ENCODE peak calls at places on chromosomes 6 and 20, in eight cellular contexts. M is tibial artery, J is body of pancreas, Y is lower lobe of right lung, B is HepG2, Z is tibial nerve, A is DND-41, Q is brain microvascular endothelial cell. E is an unnamed sample. For H3K36me3, the result is how much of the 10 kb centered on the place peaks cover.

GRCh38 chr20:48476854-48477253 is 350.9 kb downstream of the PREX1 start:
- DNase-seq in M (no peak), B (peak), A (no peak), J (no peak), Q (no peak), Y (no peak), Z (no peak), E (no peak)

GRCh38 chr20:45576995-45577394 is 2.1 kb downstream of the WFDC8 start:
- DNase-seq in Y (no peak), Q (no peak), J (no peak), B (peak), M (no peak), A (no peak), Z (no peak), E (no peak)

GRCh38 chr6:32936247-32937152 is 4.3 kb downstream of the HLA-DMB start:
- DNase-seq in Y (no peak), A (no peak), M (no peak), J (no peak), Z (no peak), B (no peak), Q (no peak), E (no peak)

GRCh38 chr20:54103762-54104600 is 33.6 kb upstream of the BCAS1 start:
- DNase-seq in Q (no peak), J (no peak), A (no peak), M (no peak), Y (no peak), B (peak), Z (no peak), E (no peak)

GRCh38 chr6:31737315-31738047 is 1.2 kb upstream of the CLIC1 start:
- DNase-seq in Y (no peak), Q (no peak), J (no peak), B (peak), M (no peak), Z (no peak), A (peak), E (no peak)

GRCh38 chr20:58684291-58684690 is 8.3 kb upstream of the NPEPL1 start:
- DNase-seq in Q (no peak), M (no peak), B (no peak), J (no peak), Z (no peak), Y (no peak), A (no peak), E (no peak)

GRCh38 chr20:11376998-11377397 is 540.7 kb upstream of the BTBD3 start:
- DNase-seq in Z (no peak), A (no peak), M (no peak), B (no peak), J (no peak), Q (peak), Y (no peak), E (no peak)

GRCh38 chr20:47413189-47413588 is 56.7 kb upstream of the ZMYND8 start:
- DNase-seq in M (no peak), Z (no peak), Y (no peak), J (no peak), Q (no peak), B (no peak), A (no peak), E (no peak)

GRCh38 chr20:63268671-63269439 is 3.8 kb upstream of the ARFGAP1 start:
- DNase-seq in Z (no peak), A (no peak), Q (no peak), M (no peak), B (peak), Y (no peak), J (no peak), E (no peak)

GRCh38 chr6:3549314-3549940 is 92.6 kb upstream of the SLC22A23 start:
- DNase-seq in J (no peak), B (no peak), A (no peak), Q (no peak), Z (no peak), M (no peak), Y (no peak), E (no peak)

GRCh38 chr20:32449890-32450401 is 91.8 kb downstream of the ASXL1 start:
- DNase-seq in Q (no peak), B (no peak), J (peak), A (no peak), Y (no peak), Z (no peak), M (no peak), E (no peak)

GRCh38 chr6:7171119-7171518 is 63.4 kb downstream of the RREB1 start:
- DNase-seq in B (peak), Q (no peak), Z (no peak), J (peak), A (no peak), Y (no peak), M (no peak), E (no peak)

DNA sequence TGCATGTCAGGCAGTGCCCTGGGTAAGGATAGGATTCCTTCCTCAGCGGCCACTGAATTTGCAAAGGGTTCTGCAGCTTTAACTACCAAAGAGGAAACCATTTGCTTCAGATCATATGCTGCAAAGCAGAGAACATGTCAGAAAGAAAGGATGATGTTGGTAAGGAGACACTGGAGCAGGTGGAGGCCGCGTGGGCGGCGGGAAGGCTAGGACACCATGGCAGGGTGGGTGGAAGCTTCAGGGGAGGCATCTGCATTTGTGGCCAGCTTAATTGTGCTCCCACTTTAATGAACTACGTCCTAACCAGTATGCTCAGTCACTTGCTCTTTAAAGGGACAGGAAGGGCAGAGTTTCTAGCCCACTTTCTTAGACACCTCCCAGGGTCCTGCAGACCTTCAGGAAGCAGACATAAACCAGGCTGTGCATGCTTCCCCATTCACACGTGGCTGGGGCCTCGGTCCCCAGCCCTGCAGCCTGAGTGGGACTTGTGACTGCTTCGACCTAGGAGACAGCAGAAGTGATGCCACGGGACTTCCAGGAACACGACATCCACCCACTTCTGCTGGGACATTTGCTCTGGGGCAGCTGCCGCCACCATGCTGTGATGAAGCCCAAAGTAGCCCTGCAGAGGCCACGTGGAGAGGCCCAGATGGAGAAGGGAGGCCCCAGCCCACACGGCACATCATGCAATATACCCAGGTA is 76.1 kb downstream of the GINS1 start:
- DNase-seq in A (peak), M (no peak), Q (no peak), Z (no peak), B (no peak), Y (no peak), J (no peak), E (no peak)
- H3K36me3 ChIP-seq in A (under half), M (under half), Q (under half), Z (under half), B (half or more), Y (under half), J (under half), E (under half)

DNA sequence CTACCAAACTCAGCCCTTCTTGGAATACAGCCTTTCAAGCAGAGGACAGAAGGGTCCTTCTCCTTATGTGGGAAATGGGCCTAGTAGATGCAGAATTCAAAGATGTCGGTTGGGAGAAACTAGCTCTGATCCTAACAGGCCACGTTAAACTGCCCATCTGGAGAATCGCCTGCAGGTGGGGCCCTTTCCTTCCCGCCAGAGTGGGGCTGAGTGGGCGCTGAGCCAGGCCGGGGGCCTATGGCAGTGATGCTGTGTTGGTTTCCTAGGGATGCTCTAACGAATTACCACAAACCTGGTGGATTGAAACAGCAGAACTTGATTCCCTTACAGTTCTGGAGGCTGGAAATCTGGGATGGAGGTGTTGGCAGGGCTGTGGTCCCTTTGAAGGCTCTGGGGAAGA is 9.1 kb downstream of the MAPK13 start:
- DNase-seq in Q (no peak), B (no peak), Z (no peak), M (no peak), A (peak), J (no peak), Y (no peak), E (no peak)
- TF ChIP-seq CTCF in Q (peak), B (peak), Z (no peak), M (no peak), A (peak), J (peak), Y (peak), E (peak)

DNA sequence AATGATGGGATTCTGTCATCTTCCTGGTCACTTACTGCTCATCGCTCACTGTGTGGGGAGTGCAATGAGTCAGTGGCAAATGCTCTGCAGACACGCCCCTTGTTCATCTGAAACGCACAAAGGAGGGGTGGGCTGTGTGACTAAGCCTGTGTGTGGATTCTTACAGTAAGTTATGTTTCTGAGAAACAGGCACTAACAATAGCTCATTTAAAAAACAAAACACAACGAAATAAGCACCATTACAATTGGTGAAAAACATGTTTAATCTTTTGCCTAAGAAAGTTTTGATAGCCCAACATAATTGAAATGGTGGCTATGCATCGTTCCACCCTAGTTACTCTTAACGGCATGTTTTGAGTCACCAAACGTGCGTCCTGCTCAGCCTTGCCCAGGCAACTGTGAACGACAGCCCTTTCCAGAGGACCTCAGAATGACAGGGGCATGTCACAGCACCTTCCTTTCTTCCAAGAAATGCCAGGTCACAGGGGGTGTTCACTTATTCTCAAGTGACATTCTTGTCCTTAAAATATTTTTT is 118.4 kb upstream of the SGK1 start:
- DNase-seq in M (no peak), B (peak), Q (peak), A (no peak), Y (peak), Z (no peak), J (no peak), E (no peak)
- H3K27ac ChIP-seq in M (no peak), B (no peak), Q (peak), A (no peak), Y (peak), Z (peak), J (peak), E (peak)

DNA sequence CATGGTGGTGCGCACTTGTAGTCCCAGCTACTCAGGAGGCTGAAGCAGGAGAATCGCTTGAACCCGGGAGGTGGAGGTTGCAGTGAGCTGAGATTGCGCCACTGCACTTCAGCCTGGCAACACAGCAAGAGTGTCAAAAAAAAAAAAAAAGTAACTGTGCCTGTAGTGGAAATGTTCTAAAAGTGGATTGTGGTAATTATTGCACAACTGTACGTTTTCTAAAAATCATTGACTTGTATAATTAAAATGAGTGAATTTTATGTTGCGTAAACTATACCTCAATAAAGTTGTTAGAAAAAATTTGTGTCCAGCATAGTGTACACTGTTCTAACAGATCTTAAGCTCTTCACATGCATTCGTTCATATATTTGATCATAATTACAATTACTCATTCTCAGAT is 5.5 kb downstream of the SEC23B start:
- DNase-seq in B (no peak), Z (no peak), A (no peak), Q (no peak), Y (no peak), J (no peak), M (no peak), E (no peak)
- H3K36me3 ChIP-seq in B (half or more), Z (under half), A (half or more), Q (under half), Y (half or more), J (under half), M (half or more), E (under half)

DNA sequence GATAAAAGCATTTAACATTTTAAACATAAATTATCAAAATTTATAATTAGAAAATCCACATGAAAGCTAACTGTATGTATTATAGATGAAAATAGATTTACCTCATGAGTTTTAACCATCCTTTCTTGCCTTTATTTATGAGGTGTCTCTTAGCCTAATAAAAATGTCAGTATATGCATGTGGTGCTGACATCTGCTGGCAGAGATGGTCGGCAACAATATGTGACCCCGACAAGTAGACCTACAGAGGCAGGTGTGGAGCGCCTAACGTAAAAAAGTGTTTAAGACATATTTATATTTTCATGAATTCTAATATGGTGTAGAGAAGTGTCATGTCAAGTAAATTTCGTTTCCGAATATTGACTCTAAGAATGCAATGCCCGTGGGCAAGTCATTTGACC is 149.0 kb upstream of the FUT9 start:
- DNase-seq in Y (no peak), Z (no peak), A (peak), B (peak), Q (no peak), M (no peak), J (peak), E (no peak)
- TF ChIP-seq CTCF in Y (peak), Z (no peak), A (peak), B (peak), Q (no peak), M (no peak), J (peak), E (no peak)

GRCh38 chr6:50817638-50817950 is 1.1 kb upstream of the TFAP2B start:
- DNase-seq in A (no peak), Y (no peak), B (no peak), Z (no peak), Q (no peak), M (no peak), J (no peak), E (no peak)

GRCh38 chr6:50819906-50820589 is 1.4 kb downstream of the TFAP2B start:
- DNase-seq in Q (no peak), Y (no peak), J (no peak), Z (no peak), M (no peak), A (no peak), B (no peak), E (no peak)

GRCh38 chr6:50816947-50817637 is 1.6 kb upstream of the TFAP2B start:
- DNase-seq in Z (no peak), B (no peak), M (no peak), A (no peak), J (no peak), Q (no peak), Y (no peak), E (no peak)

GRCh38 chr6:50819527-50819905 is 845 bp downstream of the TFAP2B start:
- DNase-seq in Z (no peak), A (no peak), J (no peak), Y (no peak), Q (no peak), B (no peak), M (no peak), E (no peak)

DNA sequence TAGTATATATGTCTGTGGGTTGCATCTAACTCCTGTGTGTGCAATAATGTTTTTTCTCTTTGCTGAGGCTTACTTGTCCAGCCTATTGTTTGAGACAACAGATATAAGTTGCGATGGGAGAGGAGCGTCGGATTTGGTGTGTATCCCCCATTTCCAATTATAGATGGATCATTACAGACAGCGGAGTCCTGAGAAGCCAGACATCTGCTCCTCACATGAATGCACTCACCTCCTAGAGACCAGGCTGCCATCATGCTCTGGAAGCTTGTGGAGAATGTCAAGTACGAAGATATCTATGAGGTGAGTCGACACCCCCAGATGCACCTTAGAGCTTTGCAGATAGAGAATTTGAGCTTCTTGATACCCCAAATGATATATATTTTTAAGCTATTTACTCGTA is at the start of gene TFAP2B:
- DNase-seq in J (no peak), A (no peak), Z (no peak), B (no peak), Y (no peak), Q (no peak), M (no peak), E (no peak)
- H3K27ac ChIP-seq in J (no peak), A (no peak), Z (peak), B (no peak), Y (no peak), Q (no peak), M (no peak), E (peak)